ENCODE peak calls at places on chromosomes 7 and 10, in six cellular contexts. W is sigmoid colon; Z is CD8-positive, alpha-beta T cell; H is GM12865; F is astrocyte of the cerebellum; A is mucosa of descending colon. T is an unnamed sample.

GRCh38 chr7:157937432-157937831 is 600.6 kb downstream of the DNAJB6 start:
- DNase-seq in F (no peak), Z (no peak), H (no peak), W (no peak), A (no peak), T (no peak)

GRCh38 chr7:142767861-142768260 is 2.9 kb upstream of the PRSS2 start:
- DNase-seq in H (no peak), F (no peak), A (no peak), Z (no peak), W (no peak), T (no peak)

GRCh38 chr10:22620140-22620857 is 94.1 kb downstream of the PIP4K2A start:
- DNase-seq in A (peak), H (peak), Z (no peak), F (peak), W (peak), T (peak)

GRCh38 chr7:80386686-80387085 is 125.2 kb downstream of the GNAT3 start:
- DNase-seq in Z (no peak), F (no peak), W (no peak), H (no peak), A (no peak), T (peak)

GRCh38 chr7:116030626-116031276 is at the start of gene TFEC:
- DNase-seq in W (no peak), A (no peak), H (no peak), F (no peak), Z (no peak), T (peak)

GRCh38 chr7:137501561-137501960 is 158.0 kb upstream of the PTN start:
- DNase-seq in H (no peak), W (no peak), Z (no peak), A (no peak), F (no peak), T (no peak)

GRCh38 chr7:52741670-52742069 is 293.8 kb upstream of the POM121L12 start:
- DNase-seq in H (no peak), A (no peak), W (no peak), Z (no peak), F (no peak), T (no peak)

GRCh38 chr10:16259726-16260125 is 177.1 kb upstream of the PTER start:
- DNase-seq in Z (no peak), A (no peak), H (no peak), F (no peak), W (no peak), T (no peak)

GRCh38 chr10:11713963-11714362 is 28.2 kb upstream of the ECHDC3 start:
- DNase-seq in A (no peak), W (no peak), F (no peak), H (no peak), Z (no peak), T (no peak)

GRCh38 chr7:45923290-45923689 is 2.2 kb upstream of the IGFBP3 start:
- DNase-seq in H (peak), A (peak), F (peak), W (peak), Z (peak), T (peak)

GRCh38 chr10:93074137-93074596 is 474 bp downstream of the CYP26A1 start:
- DNase-seq in Z (no peak), W (no peak), H (no peak), F (no peak), A (no peak), T (no peak)
- TF ChIP-seq CTCF in Z (no peak), W (no peak), H (no peak), F (no peak), A (no peak), T (peak)

DNA sequence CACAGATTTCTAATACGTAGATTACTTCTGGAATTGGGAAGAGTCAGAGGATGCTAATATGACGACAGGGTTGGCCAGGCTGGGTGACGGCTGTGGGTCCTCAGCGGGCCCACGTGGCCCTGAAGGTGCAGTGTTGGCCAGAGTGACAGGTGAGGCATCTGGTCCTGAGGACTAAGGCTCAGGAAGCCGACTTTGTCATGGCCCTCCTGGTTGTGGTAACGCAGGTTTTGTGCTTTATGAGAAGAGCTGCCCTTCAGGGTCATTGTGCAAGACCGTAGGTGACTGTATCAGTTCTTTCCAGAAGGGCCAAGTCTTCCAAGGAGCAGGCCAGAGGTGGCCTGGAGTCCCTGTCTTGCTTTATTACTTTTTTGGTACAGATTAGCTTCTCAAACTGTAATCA is 2.5 kb downstream of the EIF3B start:
- DNase-seq in H (no peak), A (no peak), W (no peak), F (no peak), Z (no peak), T (no peak)
- H3K4me3 ChIP-seq in H (no peak), A (no peak), W (no peak), F (no peak), Z (no peak), T (no peak)

DNA sequence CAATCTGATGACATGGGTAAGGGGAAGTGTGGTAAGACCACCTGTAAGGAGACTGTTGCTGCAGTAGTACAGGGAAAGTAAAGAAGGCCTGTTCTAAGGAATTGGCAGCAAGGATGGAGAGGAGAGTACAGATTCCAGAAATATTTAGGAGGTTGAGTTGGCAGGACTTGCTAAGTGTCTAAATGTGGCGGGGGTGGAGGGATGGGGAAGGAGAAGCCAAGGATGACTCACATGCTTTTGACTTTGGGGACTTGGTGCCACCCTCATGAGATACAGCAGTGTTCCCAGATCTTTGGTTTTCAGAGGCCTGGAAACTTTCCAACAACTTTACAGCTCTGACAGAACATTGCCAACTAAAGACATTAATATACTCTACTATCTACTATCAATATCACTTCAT is 45.4 kb downstream of the CDK6 start:
- DNase-seq in Z (no peak), F (no peak), A (no peak), H (no peak), W (no peak), T (peak)
- TF ChIP-seq CTCF in Z (no peak), F (no peak), A (no peak), H (no peak), W (no peak), T (no peak)

DNA sequence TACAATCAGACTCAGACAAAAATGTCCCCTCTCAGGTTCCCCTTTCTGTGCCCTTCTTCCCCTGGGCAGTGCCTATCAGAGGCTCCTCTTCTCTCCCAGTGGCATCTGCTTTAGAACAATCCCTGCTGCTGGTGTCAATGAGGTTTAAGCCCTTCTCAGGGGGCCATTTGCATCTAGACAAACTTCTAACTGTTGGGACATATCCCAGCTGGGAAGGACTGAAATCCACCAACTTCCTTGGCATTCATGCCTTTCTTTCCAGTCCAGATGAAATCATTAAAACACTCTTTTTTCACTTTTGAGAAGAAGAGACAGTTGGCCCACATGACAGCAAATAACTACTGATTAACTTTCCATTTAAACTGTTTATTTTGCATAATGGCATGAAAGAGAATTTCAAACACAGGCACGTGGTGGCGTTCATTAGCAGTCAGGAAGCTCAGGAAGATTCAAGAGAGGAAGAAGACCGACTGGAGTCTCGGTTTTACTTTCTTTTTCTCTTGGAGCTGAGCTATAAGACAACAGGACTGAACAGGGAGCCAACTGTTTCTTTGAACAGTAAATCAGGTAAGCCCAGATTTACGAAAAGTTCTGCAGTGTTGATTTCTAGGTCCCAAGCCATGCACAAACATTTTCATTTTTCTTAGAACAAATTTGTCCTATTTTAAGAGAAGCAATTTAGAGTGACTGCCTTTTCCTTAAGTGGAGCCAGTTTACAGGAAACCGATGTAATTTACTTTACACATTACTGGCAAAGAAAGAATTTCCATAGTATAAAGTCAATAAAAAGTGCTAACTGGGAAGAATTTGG is at the start of gene GIMAP2:
- DNase-seq in F (no peak), H (peak), A (peak), Z (no peak), W (no peak), T (peak)
- H3K4me3 ChIP-seq in F (no peak), H (peak), A (peak), Z (peak), W (peak), T (peak)

DNA sequence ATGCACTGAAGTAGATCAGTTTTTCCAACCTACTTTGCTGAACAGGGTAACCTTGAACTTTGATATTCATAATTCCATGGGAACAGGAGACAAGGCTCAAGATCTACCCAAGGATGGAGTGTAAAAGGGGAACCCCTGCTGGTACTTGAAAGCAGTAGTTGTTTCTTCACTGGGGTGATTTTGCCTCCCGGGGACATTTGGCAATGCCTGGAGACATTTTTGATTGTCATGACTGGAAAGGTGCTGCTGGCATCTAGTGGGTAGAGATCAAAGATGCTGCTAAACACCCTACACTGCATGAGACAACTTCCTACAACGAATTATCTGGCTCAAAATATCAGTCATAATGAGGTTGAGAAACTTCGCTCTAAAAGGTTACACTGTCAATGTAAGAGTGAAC is 214.8 kb upstream of the CTBP2 start:
- DNase-seq in F (no peak), A (no peak), H (no peak), Z (no peak), W (no peak), T (peak)
- TF ChIP-seq CTCF in F (no peak), A (no peak), H (no peak), Z (no peak), W (no peak), T (no peak)

DNA sequence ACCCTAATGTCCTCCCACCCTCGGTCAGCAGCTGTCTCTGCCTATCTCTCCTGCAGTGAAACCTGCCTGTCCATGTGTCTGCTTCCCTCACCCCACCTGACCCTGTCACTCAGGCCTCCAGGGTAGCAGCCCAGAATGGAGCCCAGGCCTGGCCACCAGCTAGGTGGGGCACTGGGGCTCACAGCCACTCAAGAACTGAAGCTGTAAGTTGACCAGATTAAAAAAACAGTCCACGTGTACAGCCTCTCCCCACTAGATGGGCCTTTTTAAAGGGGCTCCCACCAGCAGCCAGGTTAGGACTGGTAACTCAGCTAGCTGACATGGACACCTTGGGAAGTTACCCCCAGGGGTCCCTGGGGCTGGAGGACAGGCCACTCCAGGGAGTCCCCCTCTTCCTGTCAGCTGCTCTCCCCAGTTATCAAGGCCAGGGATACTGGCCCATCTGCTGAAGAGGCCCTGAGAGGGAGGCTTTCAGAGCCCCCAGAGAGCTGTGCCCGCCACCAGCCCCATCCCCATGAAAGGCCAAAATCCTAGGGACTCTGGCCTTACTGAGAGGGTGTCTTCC is 1.4 kb downstream of the SMARCD3 start:
- DNase-seq in Z (no peak), F (no peak), H (no peak), A (no peak), W (no peak), T (no peak)
- H3K4me3 ChIP-seq in Z (no peak), F (peak), H (no peak), A (no peak), W (no peak), T (peak)

GRCh38 chr10:128060341-128060851 is 65.8 kb downstream of the MKI67 start:
- DNase-seq in W (no peak), A (no peak), H (no peak), F (no peak), Z (no peak), T (no peak)
- TF ChIP-seq CTCF in W (no peak), A (no peak), H (no peak), F (no peak), Z (no peak), T (no peak)